ENCODE peak calls at places on chromosomes 16 and 17, in four cellular contexts. X is caudate nucleus, A is glomerular endothelial cell, Q is progenitor cell of endocrine pancreas. Z is an unnamed sample.

GRCh38 chr16:69111831-69112230 is 6.4 kb downstream of the HAS3 start:
- DNase-seq in X (no peak), A (no peak), Q (no peak), Z (no peak)

GRCh38 chr17:39177256-39177655 is 11.3 kb upstream of the ARL5C start:
- DNase-seq in X (no peak), A (no peak), Q (no peak), Z (no peak)

GRCh38 chr17:2691069-2691871 is 20.3 kb downstream of the CLUH start:
- DNase-seq in X (no peak), A (no peak), Q (no peak), Z (no peak)

GRCh38 chr16:30660424-30661251 is 2.4 kb downstream of the FBRS start:
- DNase-seq in X (no peak), A (no peak), Q (no peak), Z (no peak)

GRCh38 chr16:86027366-86028126 is 128.6 kb downstream of the IRF8 start:
- DNase-seq in X (no peak), A (no peak), Q (no peak), Z (no peak)

GRCh38 chr16:3017806-3018506 is at the start of gene CLDN6:
- DNase-seq in X (no peak), A (no peak), Q (peak), Z (no peak)

GRCh38 chr17:41352597-41353366 is 2.2 kb upstream of the KRT33A start:
- DNase-seq in X (no peak), A (no peak), Q (no peak), Z (no peak)

GRCh38 chr16:85718682-85719081 is 29.9 kb upstream of the GINS2 start:
- DNase-seq in X (no peak), A (no peak), Q (no peak), Z (no peak)

GRCh38 chr16:73399486-73399885 is 351.6 kb upstream of the ZFHX3 start:
- DNase-seq in X (no peak), A (no peak), Q (no peak), Z (no peak)

GRCh38 chr16:3256876-3257465 is 538 bp upstream of the MEFV start:
- DNase-seq in X (no peak), A (no peak), Q (no peak), Z (no peak)

GRCh38 chr17:19464033-19465026 is 53.3 kb downstream of the RNF112 start:
- DNase-seq in X (no peak), A (no peak), Q (no peak), Z (no peak)

GRCh38 chr16:23595246-23595950 is 718 bp downstream of the NDUFAB1 start:
- DNase-seq in X (no peak), A (no peak), Q (no peak), Z (no peak)

GRCh38 chr17:68085751-68086445 is 50.4 kb downstream of the KPNA2 start:
- DNase-seq in X (no peak), A (no peak), Q (no peak), Z (no peak)

GRCh38 chr16:3788711-3789374 is 71.5 kb upstream of the TRAP1 start:
- DNase-seq in X (no peak), A (no peak), Q (no peak), Z (no peak)

GRCh38 chr16:47644166-47644565 is 183.0 kb downstream of the PHKB start:
- DNase-seq in X (no peak), A (peak), Q (no peak), Z (no peak)

GRCh38 chr17:8376302-8377067 is at the start of gene KRABD2:
- DNase-seq in X (peak), A (no peak), Q (peak), Z (peak)

GRCh38 chr17:40323731-40324650 is 15.0 kb downstream of the RARA start:
- DNase-seq in X (no peak), A (no peak), Q (no peak), Z (no peak)

GRCh38 chr16:49598386-49599170 is 225.0 kb downstream of the C16orf78 start:
- DNase-seq in X (no peak), A (no peak), Q (no peak), Z (no peak)

GRCh38 chr16:2795714-2796143 is 2.5 kb upstream of the PRSS41 start:
- DNase-seq in X (no peak), A (no peak), Q (no peak), Z (no peak)

GRCh38 chr16:46972971-46973456 is 460 bp downstream of the DNAJA2 start:
- DNase-seq in X (peak), A (no peak), Q (peak), Z (no peak)

GRCh38 chr17:1736348-1737281 is 6.1 kb upstream of the SERPINF2 start:
- DNase-seq in X (no peak), A (no peak), Q (no peak), Z (no peak)

GRCh38 chr17:67401598-67402504 is 24.8 kb downstream of the PITPNC1 start:
- DNase-seq in X (no peak), A (no peak), Q (no peak), Z (no peak)

GRCh38 chr17:69084911-69085310 is 24.2 kb upstream of the ABCA9 start:
- DNase-seq in X (no peak), A (no peak), Q (peak), Z (no peak)

GRCh38 chr17:81329927-81330883 is 35.1 kb upstream of the SLC38A10 start:
- DNase-seq in X (no peak), A (no peak), Q (no peak), Z (no peak)

Z was measured in Panc1.